ENCODE peak calls at places on chromosome 16, in seven cellular contexts. One of them, this sample, is unnamed.
A peak's percentile ranks its signal among the peaks of the same experiment; 100 is the strongest.

GRCh38 chr16:66483689-66484452 is 56.8 kb downstream of the BEAN1 start:
- DNase-seq in trophoblast cell: peak; percentile 86
- DNase-seq in mesendoderm: peak; percentile 82
- DNase-seq in IMR-90: peak; percentile 63
- DNase-seq in H1: peak; percentile 95
- DNase-seq in H9: peak; percentile 90
- DNase-seq in mesenchymal stem cell: peak; percentile 71
- DNase-seq in this sample: peak; percentile 69

GRCh38 chr16:74623214-74623842 is 16.4 kb upstream of the GLG1 start:
- DNase-seq in mesendoderm: peak; percentile 55
- DNase-seq in trophoblast cell: peak; percentile 13
- DNase-seq in IMR-90: peak; percentile 68
- DNase-seq in mesenchymal stem cell: peak; percentile 68
- DNase-seq in H1: no peak
- DNase-seq in H9: no peak
- DNase-seq in this sample: peak; percentile 3

GRCh38 chr16:65521685-65522338 is 399.9 kb upstream of the CDH11 start:
- DNase-seq in mesenchymal stem cell: no peak
- DNase-seq in H1: no peak
- DNase-seq in H9: no peak
- DNase-seq in trophoblast cell: no peak
- DNase-seq in IMR-90: no peak
- DNase-seq in mesendoderm: peak; percentile 27
- DNase-seq in this sample: no peak

GRCh38 chr16:57289391-57290257 is 5.2 kb upstream of the PLLP start:
- DNase-seq in IMR-90: no peak
- DNase-seq in mesendoderm: no peak
- DNase-seq in mesenchymal stem cell: no peak
- DNase-seq in H9: no peak
- DNase-seq in trophoblast cell: no peak
- DNase-seq in H1: no peak
- DNase-seq in this sample: no peak

GRCh38 chr16:48054881-48055601 is 100.8 kb downstream of the ABCC12 start:
- DNase-seq in IMR-90: peak; percentile 71
- DNase-seq in trophoblast cell: peak; percentile 23
- DNase-seq in mesendoderm: peak; percentile 85
- DNase-seq in mesenchymal stem cell: peak; percentile 56
- DNase-seq in H9: peak; percentile 73
- DNase-seq in H1: peak; percentile 68
- DNase-seq in this sample: peak; percentile 48

GRCh38 chr16:70703041-70703834 is 17.4 kb upstream of the MTSS2 start:
- DNase-seq in IMR-90: peak; percentile 94
- DNase-seq in mesenchymal stem cell: peak; percentile 94
- DNase-seq in H9: peak; percentile 68
- DNase-seq in mesendoderm: peak; percentile 88
- DNase-seq in H1: no peak
- DNase-seq in trophoblast cell: peak; percentile 92
- DNase-seq in this sample: no peak

GRCh38 chr16:15777533-15778203 is 79.2 kb downstream of the MYH11 start:
- DNase-seq in mesendoderm: peak; percentile 90
- DNase-seq in H1: peak; percentile 51
- DNase-seq in H9: peak; percentile 73
- DNase-seq in mesenchymal stem cell: peak; percentile 36
- DNase-seq in trophoblast cell: peak; percentile 4
- DNase-seq in IMR-90: peak; percentile 61
- DNase-seq in this sample: peak; percentile 35

GRCh38 chr16:46899443-46900143 is 15.4 kb downstream of the GPT2 start:
- DNase-seq in mesendoderm: no peak
- DNase-seq in IMR-90: peak; percentile 23
- DNase-seq in H9: no peak
- DNase-seq in H1: no peak
- DNase-seq in mesenchymal stem cell: peak; percentile 4
- DNase-seq in trophoblast cell: no peak
- DNase-seq in this sample: no peak

GRCh38 chr16:47426806-47427205 is 34.1 kb downstream of the ITFG1 start:
- DNase-seq in mesenchymal stem cell: no peak
- DNase-seq in trophoblast cell: no peak
- DNase-seq in H9: no peak
- DNase-seq in H1: no peak
- DNase-seq in mesendoderm: no peak
- DNase-seq in IMR-90: no peak
- DNase-seq in this sample: no peak

GRCh38 chr16:47463771-47464624 is 2.9 kb downstream of the PHKB start:
- DNase-seq in trophoblast cell: no peak
- DNase-seq in H1: no peak
- DNase-seq in mesenchymal stem cell: no peak
- DNase-seq in H9: no peak
- DNase-seq in mesendoderm: no peak
- DNase-seq in IMR-90: no peak
- DNase-seq in this sample: no peak

GRCh38 chr16:67936876-67937605 is 391 bp upstream of the PSMB10 start:
- DNase-seq in trophoblast cell: peak; percentile 48
- DNase-seq in H1: no peak
- DNase-seq in mesendoderm: peak; percentile 57
- DNase-seq in H9: no peak
- DNase-seq in IMR-90: no peak
- DNase-seq in mesenchymal stem cell: no peak
- DNase-seq in this sample: no peak

GRCh38 chr16:67883872-67884261 is 818 bp upstream of the NRN1L start:
- DNase-seq in H9: peak; percentile 86
- DNase-seq in H1: peak; percentile 90
- DNase-seq in mesendoderm: peak; percentile 73
- DNase-seq in IMR-90: peak; percentile 26
- DNase-seq in mesenchymal stem cell: no peak
- DNase-seq in trophoblast cell: peak; percentile 32
- DNase-seq in this sample: peak; percentile 45

GRCh38 chr16:19294156-19294649 is 8.7 kb downstream of the CLEC19A start:
- DNase-seq in H1: no peak
- DNase-seq in IMR-90: no peak
- DNase-seq in mesendoderm: no peak
- DNase-seq in mesenchymal stem cell: no peak
- DNase-seq in H9: no peak
- DNase-seq in trophoblast cell: peak; percentile 20
- DNase-seq in this sample: no peak

GRCh38 chr16:4982056-4982867 is 24.1 kb downstream of the SEC14L5 start:
- DNase-seq in mesenchymal stem cell: no peak
- DNase-seq in H1: no peak
- DNase-seq in mesendoderm: no peak
- DNase-seq in trophoblast cell: no peak
- DNase-seq in H9: no peak
- DNase-seq in IMR-90: no peak
- DNase-seq in this sample: no peak

GRCh38 chr16:61277849-61278248 is 758.4 kb downstream of the CDH8 start:
- DNase-seq in IMR-90: no peak
- DNase-seq in mesendoderm: no peak
- DNase-seq in H9: no peak
- DNase-seq in H1: no peak
- DNase-seq in trophoblast cell: no peak
- DNase-seq in mesenchymal stem cell: no peak
- DNase-seq in this sample: no peak

GRCh38 chr16:19130852-19131808 is 17.4 kb downstream of the ITPRIPL2 start:
- DNase-seq in trophoblast cell: no peak
- DNase-seq in H1: no peak
- DNase-seq in mesenchymal stem cell: peak; percentile 95
- DNase-seq in H9: no peak
- DNase-seq in IMR-90: peak; percentile 82
- DNase-seq in mesendoderm: peak; percentile 90
- DNase-seq in this sample: no peak

GRCh38 chr16:67874147-67874771 is 1.4 kb downstream of the EDC4 start:
- DNase-seq in mesenchymal stem cell: no peak
- DNase-seq in trophoblast cell: no peak
- DNase-seq in H9: no peak
- DNase-seq in H1: no peak
- DNase-seq in mesendoderm: no peak
- DNase-seq in IMR-90: no peak
- DNase-seq in this sample: no peak

GRCh38 chr16:57612494-57612893 is 15.9 kb upstream of the ADGRG1 start:
- DNase-seq in mesendoderm: no peak
- DNase-seq in IMR-90: no peak
- DNase-seq in trophoblast cell: no peak
- DNase-seq in mesenchymal stem cell: no peak
- DNase-seq in H9: peak; percentile 14
- DNase-seq in H1: peak; percentile 22
- DNase-seq in this sample: no peak

GRCh38 chr16:27819356-27819755 is 244.2 kb downstream of the GSG1L start:
- DNase-seq in H9: no peak
- DNase-seq in mesenchymal stem cell: no peak
- DNase-seq in H1: no peak
- DNase-seq in mesendoderm: no peak
- DNase-seq in IMR-90: no peak
- DNase-seq in trophoblast cell: no peak
- DNase-seq in this sample: no peak

GRCh38 chr16:8088820-8089338 is 501.4 kb downstream of the TMEM114 start:
- DNase-seq in trophoblast cell: no peak
- DNase-seq in H9: no peak
- DNase-seq in IMR-90: no peak
- DNase-seq in mesendoderm: no peak
- DNase-seq in mesenchymal stem cell: no peak
- DNase-seq in H1: no peak
- DNase-seq in this sample: no peak

GRCh38 chr16:69693916-69694315 is 32.4 kb downstream of the NQO1 start:
- DNase-seq in mesendoderm: no peak
- DNase-seq in H9: no peak
- DNase-seq in H1: no peak
- DNase-seq in mesenchymal stem cell: no peak
- DNase-seq in trophoblast cell: no peak
- DNase-seq in IMR-90: no peak
- DNase-seq in this sample: no peak

GRCh38 chr16:82360024-82360783 is 190.2 kb upstream of the MPHOSPH6 start:
- DNase-seq in H1: no peak
- DNase-seq in trophoblast cell: no peak
- DNase-seq in IMR-90: no peak
- DNase-seq in H9: no peak
- DNase-seq in mesendoderm: peak; percentile 16
- DNase-seq in mesenchymal stem cell: no peak
- DNase-seq in this sample: no peak

GRCh38 chr16:55988013-55988412 is 112.8 kb upstream of the CES5A start:
- DNase-seq in mesendoderm: no peak
- DNase-seq in trophoblast cell: no peak
- DNase-seq in IMR-90: no peak
- DNase-seq in H9: no peak
- DNase-seq in H1: no peak
- DNase-seq in mesenchymal stem cell: no peak
- DNase-seq in this sample: no peak

GRCh38 chr16:85753559-85753958 is 2.7 kb upstream of the C16orf74 start:
- DNase-seq in mesendoderm: no peak
- DNase-seq in H1: no peak
- DNase-seq in trophoblast cell: peak; percentile 95
- DNase-seq in H9: no peak
- DNase-seq in mesenchymal stem cell: no peak
- DNase-seq in IMR-90: no peak
- DNase-seq in this sample: no peak
- H2BK5ac ChIP-seq in mesendoderm: no peak overlapping the region
- H2BK5ac ChIP-seq in H1: no peak overlapping the region
- H2BK5ac ChIP-seq in trophoblast cell: no peak overlapping the region
- H2BK5ac ChIP-seq in H9: no peak overlapping the region
- H2BK5ac ChIP-seq in mesenchymal stem cell: no peak overlapping the region
- H2BK5ac ChIP-seq in IMR-90: no peak overlapping the region
- H2BK5ac ChIP-seq in this sample: no peak overlapping the region

DNA sequence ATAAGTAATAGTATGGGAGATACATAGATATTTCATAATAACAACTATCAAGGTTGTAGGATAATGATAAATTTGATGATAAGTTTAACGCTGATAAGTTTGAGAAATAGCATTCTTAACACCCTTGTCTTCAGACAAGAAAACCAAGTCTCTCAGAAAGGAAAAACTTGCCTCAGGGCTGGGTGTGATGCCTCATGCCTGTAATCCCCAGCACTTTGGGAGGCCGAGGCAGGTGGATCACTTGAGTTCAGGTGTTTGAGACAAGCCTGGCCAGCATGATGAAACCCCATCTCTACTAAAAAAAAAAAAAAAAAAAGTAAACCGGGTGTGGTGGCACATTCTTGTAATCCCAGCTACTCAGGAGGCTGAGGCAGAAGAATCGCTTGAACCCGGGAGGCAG is 90.7 kb downstream of the SHISA9 start:
- DNase-seq in mesenchymal stem cell: no peak
- DNase-seq in IMR-90: no peak
- DNase-seq in mesendoderm: no peak
- DNase-seq in trophoblast cell: peak; percentile 32
- DNase-seq in H9: no peak
- DNase-seq in H1: no peak
- DNase-seq in this sample: no peak
- H2BK5ac ChIP-seq in mesenchymal stem cell: no peak overlapping the region
- H2BK5ac ChIP-seq in IMR-90: no peak overlapping the region
- H2BK5ac ChIP-seq in mesendoderm: no peak overlapping the region
- H2BK5ac ChIP-seq in trophoblast cell: no peak overlapping the region
- H2BK5ac ChIP-seq in H9: no peak overlapping the region
- H2BK5ac ChIP-seq in H1: no peak overlapping the region
- H2BK5ac ChIP-seq in this sample: no peak overlapping the region

GRCh38 chr16:1012722-1013592 is 31.4 kb downstream of the SOX8 start:
- DNase-seq in mesendoderm: no peak
- DNase-seq in mesenchymal stem cell: no peak
- DNase-seq in H1: no peak
- DNase-seq in trophoblast cell: no peak
- DNase-seq in IMR-90: no peak
- DNase-seq in H9: no peak
- DNase-seq in this sample: no peak
- H2BK5ac ChIP-seq in mesendoderm: no peak overlapping the region
- H2BK5ac ChIP-seq in mesenchymal stem cell: no peak overlapping the region
- H2BK5ac ChIP-seq in H1: peak overlapping the region; percentile 18
- H2BK5ac ChIP-seq in trophoblast cell: no peak overlapping the region
- H2BK5ac ChIP-seq in IMR-90: no peak overlapping the region
- H2BK5ac ChIP-seq in H9: no peak overlapping the region
- H2BK5ac ChIP-seq in this sample: peak overlapping the region; percentile 93

GRCh38 chr16:83794874-83795273 is 12.9 kb upstream of the HSBP1 start:
- DNase-seq in IMR-90: no peak
- DNase-seq in trophoblast cell: no peak
- DNase-seq in H9: no peak
- DNase-seq in mesenchymal stem cell: no peak
- DNase-seq in mesendoderm: no peak
- DNase-seq in H1: no peak
- DNase-seq in this sample: no peak

GRCh38 chr16:83802135-83802534 is 5.6 kb upstream of the HSBP1 start:
- DNase-seq in mesendoderm: peak; percentile 84
- DNase-seq in H1: no peak
- DNase-seq in mesenchymal stem cell: peak; percentile 89
- DNase-seq in H9: no peak
- DNase-seq in IMR-90: peak; percentile 81
- DNase-seq in trophoblast cell: peak; percentile 88
- DNase-seq in this sample: no peak

GRCh38 chr16:83797013-83797412 is 10.8 kb upstream of the HSBP1 start:
- DNase-seq in IMR-90: no peak
- DNase-seq in mesendoderm: no peak
- DNase-seq in H9: no peak
- DNase-seq in H1: no peak
- DNase-seq in trophoblast cell: no peak
- DNase-seq in mesenchymal stem cell: no peak
- DNase-seq in this sample: no peak

GRCh38 chr16:83802559-83802958 is 5.2 kb upstream of the HSBP1 start:
- DNase-seq in trophoblast cell: peak; percentile 86
- DNase-seq in IMR-90: no peak
- DNase-seq in H1: no peak
- DNase-seq in mesendoderm: no peak
- DNase-seq in H9: no peak
- DNase-seq in mesenchymal stem cell: no peak
- DNase-seq in this sample: no peak

DNA sequence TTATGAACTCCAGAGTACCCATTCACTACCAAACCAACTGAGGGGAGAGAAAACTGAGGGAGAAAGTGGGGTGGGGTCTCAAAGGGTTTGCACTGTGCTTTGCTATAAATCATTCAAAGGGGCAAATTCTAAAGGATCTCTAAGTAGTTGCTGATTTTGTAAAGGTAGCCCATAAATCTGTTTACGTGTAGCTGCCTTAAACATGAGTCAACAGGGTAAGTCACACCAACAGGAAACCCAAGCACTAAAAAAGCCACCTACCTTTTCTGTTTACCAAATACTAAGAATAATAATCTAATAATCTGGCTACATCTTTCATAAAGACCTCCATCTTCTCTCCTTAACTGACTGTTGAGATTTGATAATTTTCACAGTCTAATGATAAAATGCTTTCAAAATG is 8.4 kb upstream of the HSBP1 start:
- DNase-seq in H9: no peak
- DNase-seq in H1: no peak
- DNase-seq in mesendoderm: no peak
- DNase-seq in mesenchymal stem cell: no peak
- DNase-seq in trophoblast cell: no peak
- DNase-seq in IMR-90: no peak
- DNase-seq in this sample: no peak
- H2BK5ac ChIP-seq in H9: no peak overlapping the region
- H2BK5ac ChIP-seq in H1: no peak overlapping the region
- H2BK5ac ChIP-seq in mesendoderm: no peak overlapping the region
- H2BK5ac ChIP-seq in mesenchymal stem cell: no peak overlapping the region
- H2BK5ac ChIP-seq in trophoblast cell: no peak overlapping the region
- H2BK5ac ChIP-seq in IMR-90: no peak overlapping the region
- H2BK5ac ChIP-seq in this sample: no peak overlapping the region